ENCODE peak calls at places on chromosomes 5 and 9, in four cellular contexts. J is heart left ventricle; Z is CD8-positive, alpha-beta T cell; P is WERI-Rb-1. C is an unnamed sample. For H3K9me3, the result is how much of the 10 kb centered on the place peaks cover.

GRCh38 chr9:134066923-134067851 is 639 bp downstream of the BRD3 start:
- DNase-seq in P (no peak), Z (peak), J (no peak), C (no peak)

GRCh38 chr5:83149671-83150070 is 72.3 kb downstream of the XRCC4 start:
- DNase-seq in P (no peak), J (no peak), Z (no peak), C (no peak)

GRCh38 chr5:7608772-7609171 is 212.8 kb downstream of the ADCY2 start:
- DNase-seq in Z (no peak), J (no peak), P (no peak), C (no peak)

GRCh38 chr9:128296340-128297220 is 20.5 kb downstream of the SWI5 start:
- DNase-seq in P (no peak), J (no peak), Z (no peak), C (no peak)

GRCh38 chr9:70418822-70419545 is 4.5 kb upstream of the KLF9 start:
- DNase-seq in J (peak), Z (peak), P (peak), C (peak)

GRCh38 chr5:35129921-35130485 is 82.3 kb upstream of the AGXT2 start:
- DNase-seq in P (no peak), Z (peak), J (no peak), C (no peak)

GRCh38 chr5:81140942-81141341 is 92.2 kb upstream of the CKMT2 start:
- DNase-seq in J (peak), Z (no peak), P (no peak), C (peak)

GRCh38 chr5:43039468-43040286 is 442 bp downstream of the ANXA2R start:
- DNase-seq in P (peak), Z (peak), J (peak), C (peak)

GRCh38 chr9:82271099-82271498 is 282.5 kb downstream of the SPATA31D1 start:
- DNase-seq in Z (no peak), J (no peak), P (no peak), C (no peak)
- H3K27ac ChIP-seq in Z (no peak), J (no peak), P (no peak), C (no peak)

GRCh38 chr9:1619915-1620705 is 395.0 kb upstream of the SMARCA2 start:
- DNase-seq in P (no peak), Z (no peak), J (no peak), C (no peak)
- TF ChIP-seq CTCF in P (no peak), Z (no peak), J (peak), C (no peak)

DNA sequence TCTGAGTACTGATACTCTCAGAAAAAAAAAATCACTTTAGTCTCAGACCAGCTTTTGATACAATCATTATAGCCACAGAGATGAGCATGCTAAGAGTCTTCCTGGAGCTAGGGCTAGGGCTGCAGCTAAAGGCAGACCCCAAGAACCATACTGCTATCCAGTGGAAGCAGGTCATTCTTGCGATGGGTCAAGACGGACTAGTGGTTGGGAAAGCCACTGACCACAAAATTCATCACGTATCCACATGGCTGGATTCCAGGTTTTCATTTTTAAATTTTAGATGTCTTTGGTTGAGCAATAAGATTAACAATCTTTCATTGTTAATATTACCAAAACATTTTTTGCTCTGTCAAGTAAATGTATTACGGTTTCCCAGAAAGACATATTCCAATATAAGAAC is 598.1 kb downstream of the DNAH5 start:
- DNase-seq in Z (no peak), J (no peak), P (no peak), C (no peak)
- H3K9me3 ChIP-seq in Z (under half), J (under half), P (under half), C (under half)

GRCh38 chr5:84301535-84301934 is 83.1 kb downstream of the EDIL3 start:
- DNase-seq in P (no peak), Z (no peak), J (no peak), C (no peak)

GRCh38 chr5:84304591-84304990 is 80.1 kb downstream of the EDIL3 start:
- DNase-seq in Z (no peak), P (no peak), J (no peak), C (no peak)

GRCh38 chr5:84298628-84299027 is 86.1 kb downstream of the EDIL3 start:
- DNase-seq in P (no peak), J (no peak), Z (no peak), C (no peak)

GRCh38 chr5:84306617-84307016 is 78.1 kb downstream of the EDIL3 start:
- DNase-seq in J (no peak), P (no peak), Z (no peak), C (no peak)

DNA sequence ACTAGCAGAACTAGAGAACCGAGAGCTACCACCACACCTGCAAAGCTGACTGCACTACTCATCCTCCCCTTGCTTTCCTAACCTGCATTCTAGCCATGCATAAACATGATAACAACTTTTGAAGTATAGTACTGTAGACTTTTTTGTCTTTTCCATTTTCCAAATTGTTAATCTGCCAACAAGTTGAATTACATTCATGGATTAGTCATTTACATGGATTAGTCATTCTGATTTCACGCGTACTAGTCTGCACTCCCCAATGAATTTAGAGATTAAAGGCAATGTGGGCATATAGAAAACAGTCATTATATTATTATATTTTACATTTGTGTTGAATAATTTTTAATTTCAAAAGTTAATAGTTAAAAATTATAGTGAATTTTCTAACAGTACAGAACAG is 81.4 kb downstream of the EDIL3 start:
- DNase-seq in Z (no peak), J (no peak), P (no peak), C (no peak)
- H3K27ac ChIP-seq in Z (no peak), J (no peak), P (no peak), C (no peak)

DNA sequence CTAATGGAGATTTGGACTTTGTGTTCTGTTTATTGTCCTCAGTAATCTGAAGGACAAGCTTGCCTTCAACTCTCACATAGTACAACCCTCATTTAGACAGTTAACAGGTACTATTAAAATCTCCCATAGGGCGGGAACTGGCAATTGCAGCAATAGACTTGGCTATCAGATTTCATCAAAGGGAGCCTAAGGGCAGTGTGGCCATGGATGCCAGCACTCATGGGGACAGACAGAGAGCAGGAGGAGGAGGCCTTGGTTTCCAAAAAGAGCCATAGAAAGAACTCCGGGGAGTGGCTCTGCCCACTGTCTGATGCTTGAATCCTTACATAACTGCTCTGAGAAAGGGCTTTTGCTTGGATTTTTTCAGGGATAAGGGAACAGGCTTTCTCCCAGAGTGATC is 6.8 kb downstream of the SLC36A1 start:
- DNase-seq in P (no peak), J (no peak), Z (no peak), C (no peak)
- TF ChIP-seq CTCF in P (no peak), J (no peak), Z (no peak), C (no peak)

GRCh38 chr9:101417977-101418376 is 17.6 kb downstream of the ALDOB start:
- DNase-seq in J (no peak), Z (no peak), P (no peak), C (no peak)
- H3K9me3 ChIP-seq in J (under half), Z (under half), P (under half), C (under half)